ENCODE peak calls at places on chromosome 19, in five cellular contexts. X is activated naive CD8-positive, alpha-beta T cell treated with anti-CD3 and anti-CD28 coated beads, Interleukin-2, amount 10 ng/mL, durations not matched to agents 7 days and 5 days; B is stimulated activated CD4-positive, alpha-beta T cell treated with anti-CD3 and anti-CD28 coated beads, Interleukin-2, amount 100 ng/mL, for 48 hours; M is posterior cingulate gyrus; U is ecto neural progenitor cell. D is an unnamed sample.

GRCh38 chr19:45119582-45119981 is 26.6 kb downstream of the PPP1R37 start:
- DNase-seq in U (no peak), B (no peak), M (no peak), X (no peak), D (no peak)

GRCh38 chr19:4095488-4095844 is 28.5 kb downstream of the MAP2K2 start:
- DNase-seq in U (no peak), B (no peak), X (no peak), M (no peak), D (no peak)

GRCh38 chr19:16612631-16613030 is 15.4 kb downstream of the MED26 start:
- DNase-seq in M (no peak), B (no peak), X (no peak), U (no peak), D (no peak)

GRCh38 chr19:38134538-38135149 is 89.4 kb downstream of the DPF1 start:
- DNase-seq in U (peak; percentile 60), X (no peak), M (no peak), B (peak; percentile 41), D (no peak)

GRCh38 chr19:6737284-6737872 is at the start of gene GPR108:
- DNase-seq in M (peak; percentile 100), B (peak; percentile 97), U (peak; percentile 100), X (peak; percentile 99), D (peak; percentile 99)

GRCh38 chr19:28746486-28746885 is 466.5 kb downstream of the UQCRFS1 start:
- DNase-seq in M (no peak), X (no peak), U (no peak), B (no peak), D (no peak)

GRCh38 chr19:7373862-7374261 is 25.1 kb downstream of the ARHGEF18 start:
- DNase-seq in X (no peak), U (no peak), B (no peak), M (no peak), D (no peak)

GRCh38 chr19:10420444-10421239 is at the start of gene PDE4A:
- DNase-seq in M (peak; percentile 81), X (peak; percentile 92), B (peak; percentile 60), U (peak; percentile 73), D (no peak)

GRCh38 chr19:46626441-46626840 is 1.6 kb upstream of the PTGIR start:
- DNase-seq in U (no peak), B (no peak), M (peak; percentile 41), X (no peak), D (no peak)

GRCh38 chr19:4896372-4896771 is 6.3 kb downstream of the ARRDC5 start:
- DNase-seq in M (no peak), X (no peak), B (no peak), U (no peak), D (no peak)

GRCh38 chr19:11482384-11483050 is 1.7 kb upstream of the ELAVL3 start:
- DNase-seq in X (peak; percentile 94), B (peak; percentile 86), U (peak; percentile 86), M (peak; percentile 95), D (peak; percentile 69)

GRCh38 chr19:47610902-47611301 is 2.0 kb downstream of the BICRA start:
- DNase-seq in B (no peak), X (no peak), M (no peak), U (no peak), D (no peak)

GRCh38 chr19:47229674-47230121 is 1.3 kb downstream of the BBC3 start:
- DNase-seq in U (no peak), B (no peak), M (no peak), X (peak; percentile 53), D (no peak)

GRCh38 chr19:10587022-10587838 is at the start of gene AP1M2:
- DNase-seq in X (no peak), U (no peak), M (no peak), B (no peak), D (no peak)

GRCh38 chr19:19026299-19026971 is 6.9 kb downstream of the SUGP2 start:
- DNase-seq in X (no peak), U (no peak), M (peak; percentile 56), B (no peak), D (no peak)

GRCh38 chr19:40229484-40229883 is 3.0 kb upstream of the CCNP start:
- DNase-seq in M (no peak), B (no peak), X (no peak), U (no peak), D (no peak)

GRCh38 chr19:23311551-23311950 is 61.4 kb upstream of the ZNF724 start:
- DNase-seq in U (no peak), B (no peak), X (no peak), M (no peak), D (no peak)

GRCh38 chr19:51891193-51891747 is 3.5 kb upstream of the ZNF577 start:
- DNase-seq in B (no peak), M (no peak), U (no peak), X (no peak), D (no peak)

GRCh38 chr19:39265321-39265916 is 2.8 kb upstream of the IFNL2 start:
- DNase-seq in X (no peak), B (no peak), U (peak; percentile 53), M (peak; percentile 84), D (no peak)

GRCh38 chr19:21704320-21704719 is 63.1 kb downstream of the ZNF100 start:
- DNase-seq in B (no peak), X (no peak), M (no peak), U (no peak), D (no peak)

D was measured in stimulated activated CD8-positive, alpha-beta memory T cell treated with anti-CD3 and anti-CD28 coated beads, Interleukin-15, amount 100 ng/mL, for 4 hours.